ENCODE peak calls at places on chromosome 17, in six cellular contexts. One of them, this sample, is unnamed.
A peak's percentile ranks its signal among the peaks of the same experiment; 100 is the strongest.

GRCh38 chr17:76820039-76820438 is 48.2 kb upstream of the MGAT5B start:
- DNase-seq in activated CD4-positive, alpha-beta T cell treated with anti-CD3 and anti-CD28 coated beads for 48 hours: no peak
- DNase-seq in stimulated activated naive B cell treated with anti-CD40 and anti-IgM and Interleukin-4, amounts not matched to agents 10 μg/mL and 1 μg/mL and 100 μg/mL, for 72 hours: peak; percentile 69
- DNase-seq in stimulated activated CD4-positive, alpha-beta T cell treated with anti-CD3 and anti-CD28 coated beads, Interleukin-15, amount 100 ng/mL, for 24 hours: no peak
- DNase-seq in memory B cell: peak; percentile 29
- DNase-seq in T-cell: no peak
- DNase-seq in this sample: no peak

GRCh38 chr17:2053380-2054261 is 1.3 kb upstream of the HIC1 start:
- DNase-seq in stimulated activated naive B cell treated with anti-CD40 and anti-IgM and Interleukin-4, amounts not matched to agents 10 μg/mL and 1 μg/mL and 100 μg/mL, for 72 hours: no peak
- DNase-seq in memory B cell: peak; percentile 64
- DNase-seq in T-cell: peak; percentile 56
- DNase-seq in activated CD4-positive, alpha-beta T cell treated with anti-CD3 and anti-CD28 coated beads for 48 hours: peak; percentile 86
- DNase-seq in stimulated activated CD4-positive, alpha-beta T cell treated with anti-CD3 and anti-CD28 coated beads, Interleukin-15, amount 100 ng/mL, for 24 hours: peak; percentile 88
- DNase-seq in this sample: no peak

GRCh38 chr17:49519781-49520180 is 24.7 kb downstream of the NGFR start:
- DNase-seq in stimulated activated CD4-positive, alpha-beta T cell treated with anti-CD3 and anti-CD28 coated beads, Interleukin-15, amount 100 ng/mL, for 24 hours: no peak
- DNase-seq in memory B cell: no peak
- DNase-seq in stimulated activated naive B cell treated with anti-CD40 and anti-IgM and Interleukin-4, amounts not matched to agents 10 μg/mL and 1 μg/mL and 100 μg/mL, for 72 hours: no peak
- DNase-seq in activated CD4-positive, alpha-beta T cell treated with anti-CD3 and anti-CD28 coated beads for 48 hours: no peak
- DNase-seq in T-cell: no peak
- DNase-seq in this sample: peak; percentile 0

GRCh38 chr17:58156839-58157803 is 8.9 kb downstream of the OR4D1 start:
- DNase-seq in activated CD4-positive, alpha-beta T cell treated with anti-CD3 and anti-CD28 coated beads for 48 hours: peak; percentile 75
- DNase-seq in stimulated activated naive B cell treated with anti-CD40 and anti-IgM and Interleukin-4, amounts not matched to agents 10 μg/mL and 1 μg/mL and 100 μg/mL, for 72 hours: peak; percentile 6
- DNase-seq in stimulated activated CD4-positive, alpha-beta T cell treated with anti-CD3 and anti-CD28 coated beads, Interleukin-15, amount 100 ng/mL, for 24 hours: peak; percentile 80
- DNase-seq in memory B cell: no peak
- DNase-seq in T-cell: peak; percentile 43
- DNase-seq in this sample: peak; percentile 18

GRCh38 chr17:78798695-78799559 is 16.9 kb upstream of the CYTH1 start:
- DNase-seq in T-cell: no peak
- DNase-seq in stimulated activated naive B cell treated with anti-CD40 and anti-IgM and Interleukin-4, amounts not matched to agents 10 μg/mL and 1 μg/mL and 100 μg/mL, for 72 hours: no peak
- DNase-seq in stimulated activated CD4-positive, alpha-beta T cell treated with anti-CD3 and anti-CD28 coated beads, Interleukin-15, amount 100 ng/mL, for 24 hours: peak; percentile 24
- DNase-seq in activated CD4-positive, alpha-beta T cell treated with anti-CD3 and anti-CD28 coated beads for 48 hours: no peak
- DNase-seq in memory B cell: peak; percentile 58
- DNase-seq in this sample: no peak

GRCh38 chr17:29949708-29950107 is 8.3 kb downstream of the EFCAB5 start:
- DNase-seq in T-cell: no peak
- DNase-seq in activated CD4-positive, alpha-beta T cell treated with anti-CD3 and anti-CD28 coated beads for 48 hours: no peak
- DNase-seq in stimulated activated naive B cell treated with anti-CD40 and anti-IgM and Interleukin-4, amounts not matched to agents 10 μg/mL and 1 μg/mL and 100 μg/mL, for 72 hours: no peak
- DNase-seq in stimulated activated CD4-positive, alpha-beta T cell treated with anti-CD3 and anti-CD28 coated beads, Interleukin-15, amount 100 ng/mL, for 24 hours: no peak
- DNase-seq in memory B cell: no peak
- DNase-seq in this sample: no peak

GRCh38 chr17:55303701-55304145 is 39.0 kb downstream of the HLF start:
- DNase-seq in stimulated activated CD4-positive, alpha-beta T cell treated with anti-CD3 and anti-CD28 coated beads, Interleukin-15, amount 100 ng/mL, for 24 hours: no peak
- DNase-seq in activated CD4-positive, alpha-beta T cell treated with anti-CD3 and anti-CD28 coated beads for 48 hours: peak; percentile 13
- DNase-seq in stimulated activated naive B cell treated with anti-CD40 and anti-IgM and Interleukin-4, amounts not matched to agents 10 μg/mL and 1 μg/mL and 100 μg/mL, for 72 hours: no peak
- DNase-seq in T-cell: no peak
- DNase-seq in memory B cell: no peak
- DNase-seq in this sample: no peak

GRCh38 chr17:60743812-60744211 is 66.2 kb downstream of the BCAS3 start:
- DNase-seq in stimulated activated naive B cell treated with anti-CD40 and anti-IgM and Interleukin-4, amounts not matched to agents 10 μg/mL and 1 μg/mL and 100 μg/mL, for 72 hours: no peak
- DNase-seq in activated CD4-positive, alpha-beta T cell treated with anti-CD3 and anti-CD28 coated beads for 48 hours: no peak
- DNase-seq in stimulated activated CD4-positive, alpha-beta T cell treated with anti-CD3 and anti-CD28 coated beads, Interleukin-15, amount 100 ng/mL, for 24 hours: no peak
- DNase-seq in memory B cell: no peak
- DNase-seq in T-cell: no peak
- DNase-seq in this sample: no peak

GRCh38 chr17:73017653-73018052 is 74.8 kb downstream of the SLC39A11 start:
- DNase-seq in memory B cell: no peak
- DNase-seq in stimulated activated naive B cell treated with anti-CD40 and anti-IgM and Interleukin-4, amounts not matched to agents 10 μg/mL and 1 μg/mL and 100 μg/mL, for 72 hours: no peak
- DNase-seq in T-cell: no peak
- DNase-seq in stimulated activated CD4-positive, alpha-beta T cell treated with anti-CD3 and anti-CD28 coated beads, Interleukin-15, amount 100 ng/mL, for 24 hours: no peak
- DNase-seq in activated CD4-positive, alpha-beta T cell treated with anti-CD3 and anti-CD28 coated beads for 48 hours: no peak
- DNase-seq in this sample: no peak

GRCh38 chr17:41962768-41963434 is 3.7 kb upstream of the CNP start:
- DNase-seq in T-cell: peak; percentile 52
- DNase-seq in memory B cell: peak; percentile 70
- DNase-seq in activated CD4-positive, alpha-beta T cell treated with anti-CD3 and anti-CD28 coated beads for 48 hours: peak; percentile 81
- DNase-seq in stimulated activated naive B cell treated with anti-CD40 and anti-IgM and Interleukin-4, amounts not matched to agents 10 μg/mL and 1 μg/mL and 100 μg/mL, for 72 hours: peak; percentile 65
- DNase-seq in stimulated activated CD4-positive, alpha-beta T cell treated with anti-CD3 and anti-CD28 coated beads, Interleukin-15, amount 100 ng/mL, for 24 hours: peak; percentile 81
- DNase-seq in this sample: peak; percentile 75

GRCh38 chr17:45234641-45235040 is 13.0 kb downstream of the FMNL1 start:
- DNase-seq in stimulated activated naive B cell treated with anti-CD40 and anti-IgM and Interleukin-4, amounts not matched to agents 10 μg/mL and 1 μg/mL and 100 μg/mL, for 72 hours: no peak
- DNase-seq in stimulated activated CD4-positive, alpha-beta T cell treated with anti-CD3 and anti-CD28 coated beads, Interleukin-15, amount 100 ng/mL, for 24 hours: peak; percentile 57
- DNase-seq in activated CD4-positive, alpha-beta T cell treated with anti-CD3 and anti-CD28 coated beads for 48 hours: peak; percentile 60
- DNase-seq in memory B cell: no peak
- DNase-seq in T-cell: no peak
- DNase-seq in this sample: no peak

GRCh38 chr17:76085731-76086366 is 6.9 kb downstream of the ZACN start:
- DNase-seq in stimulated activated CD4-positive, alpha-beta T cell treated with anti-CD3 and anti-CD28 coated beads, Interleukin-15, amount 100 ng/mL, for 24 hours: no peak
- DNase-seq in T-cell: no peak
- DNase-seq in stimulated activated naive B cell treated with anti-CD40 and anti-IgM and Interleukin-4, amounts not matched to agents 10 μg/mL and 1 μg/mL and 100 μg/mL, for 72 hours: no peak
- DNase-seq in activated CD4-positive, alpha-beta T cell treated with anti-CD3 and anti-CD28 coated beads for 48 hours: no peak
- DNase-seq in memory B cell: no peak
- DNase-seq in this sample: no peak

GRCh38 chr17:45315583-45316270 is 1.1 kb downstream of the MAP3K14 start:
- DNase-seq in stimulated activated naive B cell treated with anti-CD40 and anti-IgM and Interleukin-4, amounts not matched to agents 10 μg/mL and 1 μg/mL and 100 μg/mL, for 72 hours: no peak
- DNase-seq in activated CD4-positive, alpha-beta T cell treated with anti-CD3 and anti-CD28 coated beads for 48 hours: no peak
- DNase-seq in memory B cell: no peak
- DNase-seq in T-cell: no peak
- DNase-seq in stimulated activated CD4-positive, alpha-beta T cell treated with anti-CD3 and anti-CD28 coated beads, Interleukin-15, amount 100 ng/mL, for 24 hours: no peak
- DNase-seq in this sample: no peak

GRCh38 chr17:13869301-13869700 is 200.0 kb upstream of the COX10 start:
- DNase-seq in memory B cell: no peak
- DNase-seq in stimulated activated CD4-positive, alpha-beta T cell treated with anti-CD3 and anti-CD28 coated beads, Interleukin-15, amount 100 ng/mL, for 24 hours: no peak
- DNase-seq in activated CD4-positive, alpha-beta T cell treated with anti-CD3 and anti-CD28 coated beads for 48 hours: no peak
- DNase-seq in stimulated activated naive B cell treated with anti-CD40 and anti-IgM and Interleukin-4, amounts not matched to agents 10 μg/mL and 1 μg/mL and 100 μg/mL, for 72 hours: no peak
- DNase-seq in T-cell: no peak
- DNase-seq in this sample: no peak

GRCh38 chr17:79051306-79051705 is 23.3 kb upstream of the ENGASE start:
- DNase-seq in stimulated activated CD4-positive, alpha-beta T cell treated with anti-CD3 and anti-CD28 coated beads, Interleukin-15, amount 100 ng/mL, for 24 hours: no peak
- DNase-seq in activated CD4-positive, alpha-beta T cell treated with anti-CD3 and anti-CD28 coated beads for 48 hours: no peak
- DNase-seq in T-cell: no peak
- DNase-seq in stimulated activated naive B cell treated with anti-CD40 and anti-IgM and Interleukin-4, amounts not matched to agents 10 μg/mL and 1 μg/mL and 100 μg/mL, for 72 hours: no peak
- DNase-seq in memory B cell: no peak
- DNase-seq in this sample: no peak

GRCh38 chr17:42857389-42857788 is 6.4 kb downstream of the AOC3 start:
- DNase-seq in activated CD4-positive, alpha-beta T cell treated with anti-CD3 and anti-CD28 coated beads for 48 hours: no peak
- DNase-seq in stimulated activated CD4-positive, alpha-beta T cell treated with anti-CD3 and anti-CD28 coated beads, Interleukin-15, amount 100 ng/mL, for 24 hours: no peak
- DNase-seq in T-cell: no peak
- DNase-seq in stimulated activated naive B cell treated with anti-CD40 and anti-IgM and Interleukin-4, amounts not matched to agents 10 μg/mL and 1 μg/mL and 100 μg/mL, for 72 hours: no peak
- DNase-seq in memory B cell: no peak
- DNase-seq in this sample: no peak

GRCh38 chr17:70521821-70522256 is 352.5 kb downstream of the KCNJ2 start:
- DNase-seq in memory B cell: no peak
- DNase-seq in stimulated activated CD4-positive, alpha-beta T cell treated with anti-CD3 and anti-CD28 coated beads, Interleukin-15, amount 100 ng/mL, for 24 hours: no peak
- DNase-seq in activated CD4-positive, alpha-beta T cell treated with anti-CD3 and anti-CD28 coated beads for 48 hours: no peak
- DNase-seq in T-cell: no peak
- DNase-seq in stimulated activated naive B cell treated with anti-CD40 and anti-IgM and Interleukin-4, amounts not matched to agents 10 μg/mL and 1 μg/mL and 100 μg/mL, for 72 hours: no peak
- DNase-seq in this sample: no peak

GRCh38 chr17:76635039-76635438 is 8.5 kb downstream of the ST6GALNAC1 start:
- DNase-seq in T-cell: no peak
- DNase-seq in stimulated activated CD4-positive, alpha-beta T cell treated with anti-CD3 and anti-CD28 coated beads, Interleukin-15, amount 100 ng/mL, for 24 hours: no peak
- DNase-seq in stimulated activated naive B cell treated with anti-CD40 and anti-IgM and Interleukin-4, amounts not matched to agents 10 μg/mL and 1 μg/mL and 100 μg/mL, for 72 hours: no peak
- DNase-seq in memory B cell: no peak
- DNase-seq in activated CD4-positive, alpha-beta T cell treated with anti-CD3 and anti-CD28 coated beads for 48 hours: no peak
- DNase-seq in this sample: no peak

GRCh38 chr17:82779541-82779940 is 27.7 kb downstream of the TBCD start:
- DNase-seq in activated CD4-positive, alpha-beta T cell treated with anti-CD3 and anti-CD28 coated beads for 48 hours: no peak
- DNase-seq in memory B cell: no peak
- DNase-seq in stimulated activated naive B cell treated with anti-CD40 and anti-IgM and Interleukin-4, amounts not matched to agents 10 μg/mL and 1 μg/mL and 100 μg/mL, for 72 hours: no peak
- DNase-seq in T-cell: no peak
- DNase-seq in stimulated activated CD4-positive, alpha-beta T cell treated with anti-CD3 and anti-CD28 coated beads, Interleukin-15, amount 100 ng/mL, for 24 hours: no peak
- DNase-seq in this sample: no peak

GRCh38 chr17:13597723-13598347 is 3.9 kb downstream of the HS3ST3A1 start:
- DNase-seq in T-cell: peak; percentile 12
- DNase-seq in stimulated activated naive B cell treated with anti-CD40 and anti-IgM and Interleukin-4, amounts not matched to agents 10 μg/mL and 1 μg/mL and 100 μg/mL, for 72 hours: peak; percentile 8
- DNase-seq in memory B cell: peak; percentile 21
- DNase-seq in stimulated activated CD4-positive, alpha-beta T cell treated with anti-CD3 and anti-CD28 coated beads, Interleukin-15, amount 100 ng/mL, for 24 hours: peak; percentile 32
- DNase-seq in activated CD4-positive, alpha-beta T cell treated with anti-CD3 and anti-CD28 coated beads for 48 hours: peak; percentile 30
- DNase-seq in this sample: peak; percentile 7

GRCh38 chr17:50661795-50662391 is 27.2 kb downstream of the ABCC3 start:
- DNase-seq in memory B cell: no peak
- DNase-seq in stimulated activated naive B cell treated with anti-CD40 and anti-IgM and Interleukin-4, amounts not matched to agents 10 μg/mL and 1 μg/mL and 100 μg/mL, for 72 hours: no peak
- DNase-seq in activated CD4-positive, alpha-beta T cell treated with anti-CD3 and anti-CD28 coated beads for 48 hours: peak; percentile 60
- DNase-seq in T-cell: no peak
- DNase-seq in stimulated activated CD4-positive, alpha-beta T cell treated with anti-CD3 and anti-CD28 coated beads, Interleukin-15, amount 100 ng/mL, for 24 hours: peak; percentile 54
- DNase-seq in this sample: no peak

This sample was measured in GM12891.